ENCODE peak calls at places on chromosomes 4 and X, in ten cellular contexts. K is CD8-positive, alpha-beta T cell; N is bronchial epithelial cell; T is MM.1S; I is astrocyte of the spinal cord; G is cardiac muscle cell; H is activated T-cell treated with anti-CD3 and anti-CD28 coated beads, Interleukin-2, amount 50 U/mL, for 4 hours; V is H7; J is activated CD4-positive, CD25-positive, alpha-beta regulatory T cell; P is T-helper 2 cell treated with Interferon-gamma antibody and Interleukin-4, amounts not matched to agents 5 μg/mL and 100 μg/mL, for 36 hours. X is an unnamed sample.

GRCh38 chrX:139058831-139059495 is 347.4 kb upstream of the FGF13 start:
- DNase-seq in I (peak; percentile 52), K (no peak), G (no peak), N (peak; percentile 78), T (no peak), J (no peak), V (no peak), H (no peak), P (no peak), X (no peak)

GRCh38 chrX:46325312-46325877 is 219.8 kb downstream of the ZNF674 start:
- DNase-seq in G (peak; percentile 57), P (peak; percentile 69), N (peak; percentile 86), V (no peak), K (no peak), I (peak; percentile 77), T (no peak), H (peak; percentile 58), J (peak; percentile 0), X (no peak)

GRCh38 chr4:95511477-95511876 is 37.3 kb downstream of the UNC5C start:
- DNase-seq in V (no peak), P (no peak), T (no peak), K (no peak), G (no peak), H (no peak), N (no peak), I (no peak), J (no peak), X (no peak)

GRCh38 chrX:121102101-121102500 is 54.7 kb downstream of the GLUD2 start:
- DNase-seq in K (no peak), I (no peak), V (no peak), N (no peak), T (no peak), P (no peak), H (no peak), J (no peak), G (no peak), X (no peak)

GRCh38 chr4:173492315-173492714 is 37.7 kb downstream of the HAND2 start:
- DNase-seq in I (no peak), P (no peak), G (no peak), V (no peak), T (no peak), K (no peak), N (no peak), H (no peak), J (no peak), X (no peak)

GRCh38 chr4:180751009-180751408 is 1492.2 kb upstream of the TENM3 start:
- DNase-seq in J (no peak), N (peak; percentile 34), G (peak; percentile 1), P (no peak), H (no peak), T (no peak), K (no peak), I (peak; percentile 86), V (no peak), X (no peak)

GRCh38 chr4:25021206-25021605 is 9.5 kb downstream of the LGI2 start:
- DNase-seq in K (no peak), H (no peak), J (no peak), V (no peak), N (no peak), T (no peak), P (no peak), G (no peak), I (no peak), X (no peak)

GRCh38 chr4:70914631-70915030 is 12.5 kb downstream of the MOB1B start:
- DNase-seq in G (no peak), T (no peak), K (no peak), N (no peak), I (no peak), H (no peak), P (no peak), J (no peak), V (no peak), X (no peak)

GRCh38 chr4:157810137-157810774 is 362.6 kb downstream of the GASK1B start:
- DNase-seq in V (no peak), P (no peak), H (no peak), J (no peak), N (peak; percentile 64), G (no peak), I (no peak), K (no peak), T (no peak), X (no peak)

GRCh38 chr4:52173470-52174055 is 122.5 kb downstream of the SPATA18 start:
- DNase-seq in T (no peak), H (no peak), V (no peak), N (no peak), I (no peak), K (no peak), P (no peak), J (no peak), G (peak; percentile 66), X (no peak)

GRCh38 chr4:40388248-40388647 is 53.1 kb downstream of the CHRNA9 start:
- DNase-seq in P (no peak), H (no peak), K (no peak), I (no peak), N (no peak), G (peak; percentile 38), T (no peak), J (no peak), V (peak; percentile 34), X (no peak)

GRCh38 chr4:110008540-110008939 is 95.9 kb downstream of the EGF start:
- DNase-seq in V (no peak), N (no peak), T (no peak), I (no peak), H (no peak), G (no peak), K (no peak), J (no peak), P (no peak), X (no peak)

GRCh38 chrX:130772313-130773140 is 130.5 kb downstream of the ENOX2 start:
- DNase-seq in N (peak; percentile 68), T (no peak), H (no peak), P (no peak), I (peak; percentile 51), K (no peak), G (peak; percentile 25), V (no peak), J (no peak), X (no peak)

GRCh38 chr4:126265880-126266279 is 951.1 kb downstream of the FAT4 start:
- DNase-seq in P (no peak), J (no peak), G (no peak), V (no peak), N (peak; percentile 24), I (no peak), H (no peak), T (no peak), K (no peak), X (no peak)

GRCh38 chr4:76279462-76279861 is 27.1 kb upstream of the STBD1 start:
- DNase-seq in T (peak; percentile 40), I (no peak), H (no peak), V (no peak), N (no peak), J (no peak), G (no peak), P (no peak), K (no peak), X (no peak)

GRCh38 chr4:118955515-118955914 is 66.9 kb downstream of the SYNPO2 start:
- DNase-seq in P (no peak), H (no peak), K (no peak), V (no peak), G (no peak), J (no peak), I (peak; percentile 72), T (no peak), N (no peak), X (no peak)

GRCh38 chr4:103934178-103934789 is 214.5 kb upstream of the TACR3 start:
- DNase-seq in T (peak; percentile 67), G (peak; percentile 58), N (peak; percentile 45), I (peak; percentile 65), V (peak; percentile 43), K (no peak), P (no peak), H (no peak), J (no peak), X (no peak)

GRCh38 chr4:153207027-153207426 is 2.8 kb downstream of the TRIM2 start:
- DNase-seq in I (no peak), N (no peak), T (no peak), K (no peak), H (no peak), P (no peak), G (no peak), J (no peak), V (no peak), X (no peak)

GRCh38 chr4:2407991-2408342 is 10.5 kb downstream of the ZFYVE28 start:
- DNase-seq in I (no peak), K (no peak), H (no peak), P (no peak), T (no peak), J (no peak), N (no peak), G (no peak), V (no peak), X (no peak)

GRCh38 chrX:56797966-56798711 is 69.1 kb downstream of the NBDY start:
- DNase-seq in I (no peak), N (peak; percentile 18), J (no peak), P (no peak), T (peak; percentile 59), H (no peak), V (peak; percentile 6), K (no peak), G (peak; percentile 62), X (no peak)

GRCh38 chr4:8157496-8157895 is 1.1 kb downstream of the ABLIM2 start:
- DNase-seq in V (peak; percentile 69), P (no peak), G (peak; percentile 47), K (no peak), N (no peak), H (no peak), T (no peak), I (no peak), J (no peak), X (no peak)

GRCh38 chrX:98068210-98068609 is 1184.5 kb downstream of the RPA4 start:
- DNase-seq in I (peak; percentile 24), N (no peak), G (no peak), P (no peak), H (no peak), J (no peak), K (no peak), V (no peak), T (no peak), X (no peak)

GRCh38 chr4:166846939-166847338 is 387.4 kb downstream of the SPOCK3 start:
- DNase-seq in H (no peak), K (no peak), J (no peak), P (no peak), V (no peak), I (no peak), G (no peak), T (peak; percentile 72), N (no peak), X (no peak)

GRCh38 chr4:112517067-112517588 is 1.1 kb upstream of the NEUROG2 start:
- DNase-seq in K (no peak), P (no peak), G (no peak), H (no peak), I (no peak), V (peak; percentile 67), N (no peak), T (no peak), J (no peak), X (no peak)

X was measured in NT2/D1.